ENCODE peak calls at places on chromosomes 6 and 20, in eight cellular contexts. X, J, L, P, I, M, W and Q are unnamed samples.

GRCh38 chr6:118280210-118280609 is 267.9 kb upstream of the PLN start:
- DNase-seq in I (peak), M (no peak), L (peak), X (no peak), P (no peak), J (no peak), W (no peak), Q (no peak)

GRCh38 chr6:163738725-163739124 is 324.2 kb downstream of the QKI start:
- DNase-seq in M (no peak), L (peak), W (no peak), P (no peak), I (no peak), J (no peak), X (no peak), Q (no peak)

GRCh38 chr6:136249336-136249735 is 775 bp downstream of the MTFR2 start:
- DNase-seq in W (no peak), I (no peak), P (no peak), L (peak), X (no peak), J (no peak), M (no peak), Q (no peak)

GRCh38 chr6:132964101-132964867 is 149.9 kb downstream of the RPS12 start:
- DNase-seq in I (no peak), X (no peak), P (no peak), W (no peak), L (peak), J (no peak), M (no peak), Q (no peak)

GRCh38 chr6:149064026-149065017 is 253.2 kb upstream of the TAB2 start:
- DNase-seq in X (no peak), M (no peak), L (peak), J (no peak), I (no peak), W (no peak), P (no peak), Q (no peak)

GRCh38 chr6:46263709-46264091 is 92.9 kb upstream of the ENPP5 start:
- DNase-seq in X (no peak), J (no peak), L (peak), W (no peak), P (no peak), I (no peak), M (no peak), Q (no peak)

GRCh38 chr6:20058912-20059311 is 153.4 kb downstream of the MBOAT1 start:
- DNase-seq in W (no peak), I (no peak), J (no peak), L (no peak), M (no peak), P (no peak), X (no peak), Q (no peak)

GRCh38 chr6:73969982-73970960 is 274.3 kb downstream of the CD109 start:
- DNase-seq in L (peak), I (no peak), W (no peak), J (peak), P (no peak), M (peak), X (no peak), Q (peak)

GRCh38 chr6:127999032-127999431 is 98.2 kb upstream of the THEMIS start:
- DNase-seq in X (no peak), I (no peak), P (no peak), J (no peak), W (no peak), L (no peak), M (no peak), Q (no peak)

GRCh38 chr6:52728394-52728793 is 34.9 kb downstream of the GSTA2 start:
- DNase-seq in W (no peak), X (peak), L (no peak), I (no peak), J (no peak), P (no peak), M (no peak), Q (no peak)

GRCh38 chr6:20279051-20279450 is 66.8 kb upstream of the MBOAT1 start:
- DNase-seq in M (no peak), J (no peak), P (no peak), I (no peak), L (no peak), X (no peak), W (no peak), Q (no peak)

GRCh38 chr6:7203939-7204338 is 96.2 kb downstream of the RREB1 start:
- DNase-seq in X (no peak), J (no peak), M (no peak), P (no peak), I (no peak), L (no peak), W (no peak), Q (no peak)

GRCh38 chr6:105838156-105838555 is 248.0 kb upstream of the PRDM1 start:
- DNase-seq in M (no peak), J (no peak), I (no peak), P (peak), L (peak), W (no peak), X (no peak), Q (no peak)

GRCh38 chr6:9399916-9400315 is 964.6 kb upstream of the SLC35B3 start:
- DNase-seq in P (no peak), W (no peak), J (no peak), M (peak), X (peak), L (peak), I (no peak), Q (no peak)

GRCh38 chr6:169108753-169109152 is 144.9 kb downstream of the THBS2 start:
- DNase-seq in L (no peak), X (no peak), W (no peak), P (no peak), J (no peak), M (no peak), I (no peak), Q (no peak)

GRCh38 chr20:37397076-37397953 is 51.4 kb downstream of the SRC start:
- DNase-seq in P (no peak), J (no peak), W (no peak), I (no peak), L (no peak), X (no peak), M (peak), Q (no peak)

GRCh38 chr6:150146436-150146835 is 3.6 kb downstream of the PPP1R14C start:
- DNase-seq in I (no peak), X (no peak), L (no peak), W (no peak), P (no peak), J (no peak), M (no peak), Q (no peak)
- H3K4me3 ChIP-seq in I (no peak), X (no peak), L (no peak), W (no peak), P (no peak), J (no peak), M (no peak), Q (no peak)

GRCh38 chr6:158853072-158853871 is 34.1 kb upstream of the EZR start:
- DNase-seq in X (peak), L (peak), I (peak), M (peak), J (peak), P (peak), W (peak), Q (no peak)
- TF ChIP-seq POLR2A in X (peak), L (no peak), I (no peak), M (no peak), J (no peak), P (no peak), W (peak), Q (no peak)

GRCh38 chr6:63140114-63140513 is 71.2 kb upstream of the FKBP1C start:
- DNase-seq in I (no peak), J (no peak), L (no peak), M (no peak), W (no peak), X (no peak), P (no peak), Q (no peak)

DNA sequence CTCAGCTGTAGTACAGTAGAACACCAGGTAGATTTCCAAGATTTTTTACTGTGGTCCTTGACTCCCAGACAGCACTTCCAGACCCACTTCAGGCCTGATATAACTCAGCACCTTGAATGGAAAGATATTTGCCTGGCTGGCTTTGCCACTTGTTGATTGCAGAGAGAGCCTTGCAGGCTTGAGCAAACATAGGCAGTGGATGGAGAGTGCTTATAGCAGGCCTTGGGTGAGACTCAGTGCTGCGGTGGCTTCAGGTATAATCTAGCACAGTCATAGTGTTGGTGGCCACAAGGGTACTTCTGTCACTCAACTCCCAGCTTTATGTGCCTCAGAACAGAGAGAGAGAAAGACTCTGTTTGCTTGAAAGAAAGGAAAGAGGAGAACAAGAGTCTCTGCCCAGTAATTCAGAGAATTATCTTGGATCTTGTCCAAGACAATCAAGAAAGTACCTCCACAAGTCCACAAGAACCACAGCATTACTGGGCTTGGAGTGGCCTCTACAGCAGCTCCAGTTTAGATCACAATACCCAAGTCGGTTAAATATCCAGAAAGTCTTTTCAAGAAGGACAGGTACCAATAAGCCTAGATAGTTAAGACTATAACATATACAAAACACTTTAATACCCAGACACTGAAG is 70.5 kb upstream of the FKBP1C start:
- DNase-seq in I (no peak), X (no peak), W (no peak), P (no peak), M (no peak), L (no peak), J (no peak), Q (no peak)
- H3K27ac ChIP-seq in I (no peak), X (no peak), W (no peak), P (no peak), M (no peak), L (no peak), J (no peak), Q (no peak)

DNA sequence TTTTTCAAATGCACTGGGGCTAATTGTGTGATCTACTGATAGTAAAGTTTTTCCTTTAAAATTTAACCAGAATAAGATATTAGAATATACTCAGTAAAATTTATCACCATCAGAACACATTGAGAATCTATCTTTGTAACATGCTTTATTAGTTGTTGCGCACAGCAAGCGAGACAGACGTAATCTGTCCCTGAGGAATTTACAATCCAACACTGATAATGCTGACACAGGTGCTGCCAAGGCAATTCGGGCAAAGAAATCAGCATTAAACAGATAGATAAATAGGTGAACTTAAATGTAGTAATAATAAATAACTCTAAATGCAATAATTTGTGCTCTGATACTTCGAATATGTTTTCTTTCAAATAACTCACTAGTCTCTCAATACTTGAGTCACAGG is 607.2 kb downstream of the HTR1B start:
- DNase-seq in P (no peak), L (no peak), M (no peak), W (no peak), I (no peak), J (no peak), X (no peak), Q (no peak)
- H3K4me3 ChIP-seq in P (no peak), L (no peak), M (no peak), W (no peak), I (no peak), J (no peak), X (no peak), Q (no peak)

DNA sequence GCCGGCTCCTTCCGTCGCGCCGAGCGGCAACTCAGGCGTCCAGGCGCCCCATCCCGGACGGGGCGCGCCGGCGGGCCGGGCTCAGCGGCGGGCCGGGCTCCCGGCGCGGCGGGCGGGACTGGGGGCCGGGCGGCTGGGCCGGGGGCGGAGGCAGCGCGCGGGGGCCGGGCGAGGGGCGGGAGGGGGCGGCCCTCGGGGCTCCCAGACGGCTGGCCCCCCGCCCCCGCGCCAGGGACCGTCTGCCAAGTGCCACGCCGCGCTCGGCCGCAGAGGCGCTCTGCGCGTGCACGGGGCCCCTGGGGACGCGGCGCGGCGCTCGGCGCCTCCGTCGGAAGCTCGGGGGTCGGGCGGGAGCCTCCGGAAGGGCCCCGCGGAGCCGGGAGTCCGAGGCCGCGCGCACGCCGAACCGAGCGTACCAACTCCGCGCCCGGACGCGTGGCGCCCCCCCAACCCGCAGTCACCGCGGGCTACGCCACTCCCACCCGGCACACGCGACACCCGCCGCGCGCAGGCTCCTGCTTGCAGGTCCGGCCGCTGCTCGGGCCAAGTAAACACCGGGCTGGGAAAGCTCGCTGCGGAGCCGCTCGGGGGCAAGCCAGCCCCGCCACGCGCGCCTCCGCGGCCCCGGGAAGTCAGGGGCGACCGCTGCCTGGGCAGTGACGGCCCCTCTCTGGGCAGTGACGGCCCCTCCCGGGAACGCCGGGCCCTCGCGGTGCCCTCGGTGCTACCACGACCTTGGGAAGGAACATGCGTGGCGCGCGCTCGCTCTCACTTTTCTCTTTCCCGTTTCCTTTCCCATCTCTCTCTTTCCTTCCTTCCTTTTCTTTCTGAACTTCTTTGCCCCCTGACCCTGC is at the start of gene PREX1:
- DNase-seq in M (peak), X (peak), J (no peak), W (peak), I (no peak), P (peak), L (peak), Q (peak)
- TF ChIP-seq POLR2A in M (peak), X (peak), J (no peak), W (no peak), I (peak), P (peak), L (no peak), Q (peak)

DNA sequence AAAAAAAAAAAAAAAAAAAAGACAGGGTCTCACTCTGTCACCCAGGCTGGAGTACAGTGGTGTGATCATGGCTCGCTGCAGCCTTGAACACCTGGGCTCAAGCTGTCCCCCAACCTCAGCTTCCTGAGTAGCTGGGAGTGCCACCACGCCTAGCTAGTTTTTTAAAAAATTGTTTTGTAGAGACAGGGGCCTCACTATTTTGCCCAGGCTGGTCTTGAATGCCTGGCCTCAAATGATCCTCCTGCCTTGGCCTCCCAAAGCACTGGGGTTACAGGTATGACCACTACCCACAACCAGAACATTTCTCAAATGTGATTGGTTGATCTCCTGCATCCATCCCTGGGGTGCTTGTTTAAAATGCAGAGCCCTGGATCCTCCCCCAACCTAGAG is 5.6 kb upstream of the RBCK1 start:
- DNase-seq in I (no peak), X (no peak), P (no peak), W (no peak), M (no peak), L (no peak), J (no peak), Q (no peak)
- H3K27ac ChIP-seq in I (no peak), X (no peak), P (no peak), W (no peak), M (peak), L (no peak), J (no peak), Q (no peak)

GRCh38 chr6:39922821-39923220 is 11.4 kb downstream of the MOCS1 start:
- DNase-seq in X (no peak), L (no peak), M (no peak), J (no peak), P (no peak), I (no peak), W (no peak), Q (no peak)
- H3K4me3 ChIP-seq in X (no peak), L (no peak), M (no peak), J (no peak), P (no peak), I (no peak), W (no peak), Q (no peak)

GRCh38 chr6:111831408-111831807 is 41.8 kb downstream of the FYN start:
- DNase-seq in J (no peak), X (no peak), P (no peak), L (no peak), I (no peak), W (no peak), M (no peak), Q (no peak)

GRCh38 chr6:111835807-111836206 is 37.4 kb downstream of the FYN start:
- DNase-seq in L (no peak), W (no peak), M (no peak), X (no peak), J (no peak), I (no peak), P (no peak), Q (no peak)

GRCh38 chr6:111837007-111837406 is 36.2 kb downstream of the FYN start:
- DNase-seq in W (no peak), P (no peak), L (no peak), J (no peak), X (no peak), I (no peak), M (no peak), Q (no peak)

GRCh38 chr6:111832833-111833418 is 40.3 kb downstream of the FYN start:
- DNase-seq in M (no peak), P (no peak), X (no peak), J (no peak), W (no peak), L (no peak), I (no peak), Q (no peak)

DNA sequence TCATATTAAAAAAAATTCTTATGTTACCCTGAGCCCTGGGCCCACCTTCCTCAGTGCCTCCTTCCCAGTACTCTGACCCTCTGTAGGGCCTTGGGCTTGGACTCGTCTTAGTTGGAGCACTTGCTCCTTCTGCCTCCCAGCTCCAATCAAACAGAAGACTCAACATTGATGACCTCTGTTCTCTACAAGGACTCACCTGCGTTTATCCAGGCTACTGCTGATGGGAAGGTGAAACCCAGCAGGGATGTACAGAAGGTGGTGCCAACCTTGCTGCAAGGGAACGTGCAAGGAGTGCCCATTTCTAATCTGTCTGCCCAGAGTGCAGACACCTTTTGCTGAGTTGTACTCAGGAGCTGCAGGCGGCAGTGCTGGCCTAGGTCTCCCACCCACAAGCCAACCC is 38.9 kb downstream of the FYN start:
- DNase-seq in L (no peak), X (no peak), I (no peak), P (no peak), J (no peak), M (no peak), W (no peak), Q (no peak)
- TF ChIP-seq POLR2A in L (no peak), X (no peak), I (no peak), P (no peak), J (no peak), M (no peak), W (no peak), Q (no peak)

DNA sequence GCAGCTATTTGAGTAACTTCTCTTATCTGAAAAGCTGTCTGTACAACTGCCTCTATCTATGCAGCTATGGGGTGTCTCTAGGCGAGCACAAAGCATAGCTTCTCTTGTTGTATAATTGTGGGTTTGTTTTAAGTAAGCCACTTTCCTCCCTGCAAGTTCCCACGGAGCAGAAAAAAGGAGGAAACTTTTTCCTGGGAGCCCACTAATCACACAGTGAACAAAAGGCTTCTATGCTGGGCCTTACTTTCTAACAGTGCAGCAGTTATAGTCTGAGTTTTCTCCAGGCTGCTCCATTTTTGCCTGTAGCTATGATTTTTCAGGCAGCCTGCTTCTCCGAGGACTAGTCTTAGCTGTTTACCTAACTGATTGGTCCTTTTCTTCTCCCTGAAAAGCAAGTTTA is 84.1 kb downstream of the OPRM1 start:
- DNase-seq in I (no peak), L (no peak), M (no peak), J (no peak), P (no peak), X (no peak), W (no peak), Q (no peak)
- H3K27ac ChIP-seq in I (no peak), L (no peak), M (no peak), J (no peak), P (no peak), X (no peak), W (no peak), Q (peak)

DNA sequence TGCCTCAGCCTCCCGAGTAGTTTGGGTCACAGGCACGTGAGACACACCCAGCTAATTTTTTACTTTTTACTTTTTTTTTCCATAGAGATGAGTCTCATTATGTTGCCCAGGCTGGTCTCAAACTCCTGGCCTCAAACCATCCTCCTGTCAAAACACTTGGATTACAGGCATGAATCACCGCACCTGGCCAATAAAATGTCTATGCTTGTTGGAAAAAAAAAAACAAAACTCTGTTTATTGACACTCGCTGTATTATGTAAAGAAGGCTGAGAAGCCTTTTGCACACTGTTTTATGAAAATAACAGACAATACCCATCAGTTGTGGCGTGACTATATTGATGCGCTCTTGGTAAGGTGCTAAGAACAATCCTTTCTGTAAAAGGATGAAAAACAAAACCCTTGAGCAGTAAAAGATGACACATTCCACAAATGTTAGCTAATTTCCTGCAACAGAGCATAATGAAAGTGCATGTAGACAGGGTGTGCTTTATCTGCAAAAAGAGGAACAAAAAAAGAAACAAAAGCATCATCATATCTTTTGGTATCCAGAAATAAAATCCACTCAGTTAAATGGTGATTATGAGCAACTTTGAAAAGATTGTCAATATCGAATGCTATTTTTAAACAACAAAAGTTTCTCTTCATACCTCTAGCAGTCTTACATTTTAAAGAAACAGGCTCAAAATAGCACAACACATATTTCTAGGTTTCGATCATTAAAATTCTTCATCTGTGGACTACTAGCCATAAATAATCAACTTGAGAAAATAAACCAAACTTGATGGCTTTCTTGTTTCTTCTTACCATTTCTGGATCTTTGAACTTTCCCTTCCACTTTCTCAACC is 108.3 kb upstream of the PHACTR1 start:
- DNase-seq in L (peak), I (peak), P (no peak), W (no peak), X (no peak), J (no peak), M (no peak), Q (no peak)
- H3K4me3 ChIP-seq in L (no peak), I (no peak), P (no peak), W (no peak), X (no peak), J (no peak), M (no peak), Q (no peak)